ENCODE peak calls at places on chromosomes 7 and 10, in four cellular contexts. One of them, this sample, is unnamed.

GRCh38 chr7:126529833-126530232 is 722.9 kb downstream of the GRM8 start:
- DNase-seq in body of pancreas: no peak
- DNase-seq in left lung: no peak
- DNase-seq in astrocyte of the cerebellum: no peak
- DNase-seq in this sample: no peak

GRCh38 chr7:116704650-116705049 is 32.7 kb downstream of the MET start:
- DNase-seq in astrocyte of the cerebellum: no peak
- DNase-seq in left lung: no peak
- DNase-seq in body of pancreas: no peak
- DNase-seq in this sample: no peak

GRCh38 chr7:41943098-41943577 is 240.2 kb upstream of the INHBA start:
- DNase-seq in left lung: peak; percentile 95
- DNase-seq in astrocyte of the cerebellum: peak; percentile 59
- DNase-seq in body of pancreas: peak; percentile 79
- DNase-seq in this sample: peak; percentile 84

GRCh38 chr7:119711104-119711503 is 561.9 kb upstream of the KCND2 start:
- DNase-seq in left lung: no peak
- DNase-seq in body of pancreas: no peak
- DNase-seq in astrocyte of the cerebellum: no peak
- DNase-seq in this sample: no peak

GRCh38 chr10:13201132-13201531 is 33.0 kb downstream of the UCMA start:
- DNase-seq in left lung: no peak
- DNase-seq in astrocyte of the cerebellum: no peak
- DNase-seq in body of pancreas: no peak
- DNase-seq in this sample: no peak

GRCh38 chr10:119817991-119818888 is 54.4 kb downstream of the MCMBP start:
- DNase-seq in body of pancreas: peak; percentile 30
- DNase-seq in left lung: peak; percentile 84
- DNase-seq in astrocyte of the cerebellum: no peak
- DNase-seq in this sample: peak; percentile 67

GRCh38 chr10:133100706-133101463 is 13.2 kb downstream of the ADGRA1 start:
- DNase-seq in body of pancreas: peak; percentile 40
- DNase-seq in left lung: peak; percentile 80
- DNase-seq in astrocyte of the cerebellum: no peak
- DNase-seq in this sample: no peak

GRCh38 chr10:43708256-43708655 is 59.6 kb upstream of the ZNF32 start:
- DNase-seq in left lung: no peak
- DNase-seq in body of pancreas: no peak
- DNase-seq in astrocyte of the cerebellum: no peak
- DNase-seq in this sample: no peak

GRCh38 chr7:72781631-72782030 is 46.4 kb downstream of the TYW1B start:
- DNase-seq in body of pancreas: no peak
- DNase-seq in astrocyte of the cerebellum: no peak
- DNase-seq in left lung: no peak
- DNase-seq in this sample: no peak

GRCh38 chr7:27102578-27103442 is at the start of gene HOXA2:
- DNase-seq in body of pancreas: no peak
- DNase-seq in astrocyte of the cerebellum: no peak
- DNase-seq in left lung: no peak
- DNase-seq in this sample: peak; percentile 48

GRCh38 chr7:27101906-27102577 is 441 bp downstream of the HOXA2 start:
- DNase-seq in body of pancreas: no peak
- DNase-seq in astrocyte of the cerebellum: no peak
- DNase-seq in left lung: peak; percentile 80
- DNase-seq in this sample: no peak

GRCh38 chr7:27105161-27106122 is 3.0 kb upstream of the HOXA2 start:
- DNase-seq in left lung: no peak
- DNase-seq in body of pancreas: no peak
- DNase-seq in astrocyte of the cerebellum: no peak
- DNase-seq in this sample: no peak

GRCh38 chr7:27104244-27105149 is 2.0 kb upstream of the HOXA2 start:
- DNase-seq in left lung: no peak
- DNase-seq in body of pancreas: no peak
- DNase-seq in astrocyte of the cerebellum: no peak
- DNase-seq in this sample: no peak

GRCh38 chr7:27103489-27104226 is 1.2 kb upstream of the HOXA2 start:
- DNase-seq in body of pancreas: no peak
- DNase-seq in astrocyte of the cerebellum: no peak
- DNase-seq in left lung: peak; percentile 77
- DNase-seq in this sample: no peak
- H3K4me3 ChIP-seq in body of pancreas: no peak overlapping the region
- H3K4me3 ChIP-seq in astrocyte of the cerebellum: peak overlapping the region; percentile 91
- H3K4me3 ChIP-seq in left lung: peak overlapping the region; percentile 33
- H3K4me3 ChIP-seq in this sample: peak overlapping the region; percentile 58

DNA sequence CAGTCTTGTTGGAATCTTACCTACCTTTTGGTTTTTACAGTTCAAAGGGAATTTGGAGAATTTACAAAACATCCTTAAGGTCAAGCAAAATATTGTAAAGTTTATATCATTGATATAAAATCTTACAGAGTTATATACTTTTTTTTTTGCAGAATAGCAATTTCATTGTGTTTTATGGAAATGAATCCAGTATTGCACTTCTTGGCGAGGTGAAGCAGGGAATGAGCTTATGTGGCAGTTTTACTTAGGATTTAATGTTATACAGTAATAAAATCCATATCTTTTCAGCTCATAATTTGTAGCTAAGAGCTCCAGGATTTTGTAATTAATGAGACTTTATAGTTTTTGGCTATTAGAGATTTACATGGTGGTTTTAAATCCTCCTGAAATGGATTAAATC is 5.0 kb downstream of the PRKAR2B start:
- DNase-seq in body of pancreas: no peak
- DNase-seq in left lung: no peak
- DNase-seq in astrocyte of the cerebellum: no peak
- DNase-seq in this sample: no peak
- H3K4me3 ChIP-seq in body of pancreas: no peak overlapping the region
- H3K4me3 ChIP-seq in left lung: no peak overlapping the region
- H3K4me3 ChIP-seq in astrocyte of the cerebellum: no peak overlapping the region
- H3K4me3 ChIP-seq in this sample: no peak overlapping the region

GRCh38 chr10:9253121-9253520 is 1198.6 kb downstream of the GATA3 start:
- DNase-seq in left lung: no peak
- DNase-seq in body of pancreas: no peak
- DNase-seq in astrocyte of the cerebellum: peak; percentile 36
- DNase-seq in this sample: no peak

GRCh38 chr10:9254353-9254752 is 1199.9 kb downstream of the GATA3 start:
- DNase-seq in astrocyte of the cerebellum: peak; percentile 15
- DNase-seq in left lung: no peak
- DNase-seq in body of pancreas: no peak
- DNase-seq in this sample: no peak
- H3K4me3 ChIP-seq in astrocyte of the cerebellum: no peak overlapping the region
- H3K4me3 ChIP-seq in left lung: no peak overlapping the region
- H3K4me3 ChIP-seq in body of pancreas: no peak overlapping the region
- H3K4me3 ChIP-seq in this sample: no peak overlapping the region

GRCh38 chr10:93063217-93063976 is 2.8 kb downstream of the CYP26C1 start:
- DNase-seq in left lung: peak; percentile 79
- DNase-seq in body of pancreas: no peak
- DNase-seq in astrocyte of the cerebellum: no peak
- DNase-seq in this sample: no peak
- H3K4me3 ChIP-seq in left lung: no peak overlapping the region
- H3K4me3 ChIP-seq in body of pancreas: no peak overlapping the region
- H3K4me3 ChIP-seq in astrocyte of the cerebellum: no peak overlapping the region
- H3K4me3 ChIP-seq in this sample: no peak overlapping the region

GRCh38 chr10:49140306-49141175 is 6.7 kb upstream of the FAM170B start:
- DNase-seq in astrocyte of the cerebellum: no peak
- DNase-seq in body of pancreas: no peak
- DNase-seq in left lung: no peak
- DNase-seq in this sample: no peak

GRCh38 chr10:49139000-49139865 is 5.4 kb upstream of the FAM170B start:
- DNase-seq in left lung: no peak
- DNase-seq in body of pancreas: no peak
- DNase-seq in astrocyte of the cerebellum: peak; percentile 66
- DNase-seq in this sample: no peak

GRCh38 chr10:49136525-49136924 is 2.7 kb upstream of the FAM170B start:
- DNase-seq in body of pancreas: no peak
- DNase-seq in left lung: no peak
- DNase-seq in astrocyte of the cerebellum: no peak
- DNase-seq in this sample: no peak

GRCh38 chr10:49139866-49140195 is 6.0 kb upstream of the FAM170B start:
- DNase-seq in left lung: no peak
- DNase-seq in astrocyte of the cerebellum: peak; percentile 83
- DNase-seq in body of pancreas: no peak
- DNase-seq in this sample: no peak

GRCh38 chr10:49138361-49138891 is 4.6 kb upstream of the FAM170B start:
- DNase-seq in left lung: no peak
- DNase-seq in astrocyte of the cerebellum: peak; percentile 83
- DNase-seq in body of pancreas: no peak
- DNase-seq in this sample: no peak
- H3K4me3 ChIP-seq in left lung: no peak overlapping the region
- H3K4me3 ChIP-seq in astrocyte of the cerebellum: no peak overlapping the region
- H3K4me3 ChIP-seq in body of pancreas: no peak overlapping the region
- H3K4me3 ChIP-seq in this sample: no peak overlapping the region

DNA sequence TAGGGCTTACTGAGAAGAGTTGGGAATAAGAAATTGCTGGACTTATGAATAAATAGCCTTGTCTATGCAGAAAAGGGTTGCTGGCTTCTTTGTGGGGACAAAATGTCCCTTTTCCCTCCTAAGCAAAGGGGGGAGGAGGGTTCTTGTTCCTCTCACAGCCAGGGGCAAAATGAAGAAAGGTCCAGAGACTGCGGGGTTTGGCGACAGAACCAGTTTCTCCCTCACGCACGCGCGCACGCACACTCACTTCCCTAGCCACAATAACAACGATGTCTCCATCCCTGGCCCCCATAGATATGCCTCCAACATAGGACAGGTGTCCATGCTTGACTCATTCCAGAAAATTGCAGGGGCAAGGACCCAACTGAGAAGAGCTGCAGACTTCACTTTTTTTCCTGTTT is 3.3 kb downstream of the ZMIZ1 start:
- DNase-seq in left lung: peak; percentile 54
- DNase-seq in astrocyte of the cerebellum: no peak
- DNase-seq in body of pancreas: no peak
- DNase-seq in this sample: no peak
- H3K4me3 ChIP-seq in left lung: peak overlapping the region; percentile 87
- H3K4me3 ChIP-seq in astrocyte of the cerebellum: peak overlapping the region; percentile 98
- H3K4me3 ChIP-seq in body of pancreas: no peak overlapping the region
- H3K4me3 ChIP-seq in this sample: peak overlapping the region; percentile 86